ENCODE peak calls at places on chromosomes 6 and 20, in eight cellular contexts. Q is CD8-positive, alpha-beta memory T cell; V is HCT116; P is putamen; Y is activated B cell treated with CpG ODN at 0.5 μM for 24 hours; C is NCI-H460; O is NCI-H524 treated with DMSO at 0.1 percent for 48 hours; Z is AG08396. H is an unnamed sample.

GRCh38 chr6:38572186-38572813 is 67.4 kb downstream of the BTBD9 start:
- DNase-seq in Q (no peak), V (no peak), P (no peak), Y (no peak), C (no peak), O (no peak), Z (no peak), H (no peak)

GRCh38 chr6:156767603-156768467 is 9.3 kb upstream of the ARID1B start:
- DNase-seq in Q (no peak), V (no peak), P (no peak), Y (no peak), C (no peak), O (no peak), Z (no peak), H (no peak)

GRCh38 chr20:31903630-31904386 is 33.4 kb downstream of the TTLL9 start:
- DNase-seq in Q (no peak), V (no peak), P (no peak), Y (no peak), C (no peak), O (no peak), Z (no peak), H (no peak)

GRCh38 chr20:53328956-53329355 is 264.7 kb downstream of the ZNF217 start:
- DNase-seq in Q (no peak), V (no peak), P (no peak), Y (no peak), C (no peak), O (no peak), Z (no peak), H (no peak)

GRCh38 chr20:56859039-56859750 is 230.1 kb downstream of the TFAP2C start:
- DNase-seq in Q (no peak), V (no peak), P (no peak), Y (no peak), C (no peak), O (no peak), Z (no peak), H (no peak)

GRCh38 chr20:38970302-38970701 is 8.2 kb downstream of the DHX35 start:
- DNase-seq in Q (no peak), V (no peak), P (no peak), Y (no peak), C (no peak), O (no peak), Z (peak; percentile 51), H (no peak)

GRCh38 chr6:137309078-137309762 is 90.0 kb upstream of the IFNGR1 start:
- DNase-seq in Q (no peak), V (peak; percentile 22), P (peak; percentile 42), Y (no peak), C (peak; percentile 49), O (no peak), Z (peak; percentile 49), H (peak; percentile 80)

GRCh38 chr6:108452725-108453195 is 108.0 kb upstream of the FOXO3 start:
- DNase-seq in Q (no peak), V (no peak), P (no peak), Y (no peak), C (no peak), O (no peak), Z (no peak), H (no peak)

GRCh38 chr6:110042670-110043296 is 64.7 kb downstream of the GPR6 start:
- DNase-seq in Q (no peak), V (no peak), P (no peak), Y (no peak), C (no peak), O (no peak), Z (no peak), H (no peak)

GRCh38 chr6:156782691-156783320 is 5.6 kb downstream of the ARID1B start:
- DNase-seq in Q (no peak), V (no peak), P (no peak), Y (no peak), C (no peak), O (no peak), Z (no peak), H (no peak)

GRCh38 chr6:141653590-141653989 is 479.1 kb upstream of the GJE1 start:
- DNase-seq in Q (no peak), V (no peak), P (no peak), Y (no peak), C (no peak), O (no peak), Z (no peak), H (no peak)

GRCh38 chr20:34954905-34955231 is 738 bp downstream of the GSS start:
- DNase-seq in Q (no peak), V (peak; percentile 13), P (no peak), Y (no peak), C (peak; percentile 26), O (no peak), Z (peak; percentile 44), H (no peak)

GRCh38 chr6:169454204-169454871 is 200.7 kb upstream of the THBS2 start:
- DNase-seq in Q (no peak), V (no peak), P (no peak), Y (no peak), C (peak; percentile 2), O (no peak), Z (peak; percentile 67), H (no peak)

GRCh38 chr20:46056970-46057855 is 28.2 kb downstream of the SLC12A5 start:
- DNase-seq in Q (no peak), V (no peak), P (no peak), Y (no peak), C (no peak), O (no peak), Z (peak; percentile 73), H (no peak)

GRCh38 chr6:154277578-154278128 is 79.0 kb downstream of the IPCEF1 start:
- DNase-seq in Q (no peak), V (no peak), P (no peak), Y (no peak), C (no peak), O (no peak), Z (no peak), H (no peak)

GRCh38 chr6:45160305-45160704 is 167.8 kb upstream of the RUNX2 start:
- DNase-seq in Q (no peak), V (no peak), P (no peak), Y (no peak), C (no peak), O (no peak), Z (no peak), H (no peak)

GRCh38 chr6:84166395-84166794 is 61.0 kb downstream of the CEP162 start:
- DNase-seq in Q (no peak), V (no peak), P (no peak), Y (no peak), C (no peak), O (no peak), Z (no peak), H (peak; percentile 25)